ENCODE peak calls at places on chromosomes 7 and 10, in four cellular contexts. L, O, R and C are unnamed samples.

GRCh38 chr10:129962558-129963075 is 1.5 kb downstream of the EBF3 start:
- DNase-seq in L (no peak), R (no peak), O (no peak), C (no peak)

GRCh38 chr7:139626817-139627216 is 103.3 kb downstream of the CLEC2L start:
- DNase-seq in R (no peak), O (no peak), L (no peak), C (peak; percentile 58)

GRCh38 chr10:111034598-111035310 is 42.1 kb upstream of the ADRA2A start:
- DNase-seq in L (no peak), R (no peak), O (no peak), C (no peak)

GRCh38 chr10:65618125-65618524 is 1307.7 kb upstream of the LRRTM3 start:
- DNase-seq in O (no peak), L (no peak), R (no peak), C (no peak)

GRCh38 chr7:76260171-76260703 is 42.2 kb upstream of the HSPB1 start:
- DNase-seq in L (no peak), R (no peak), O (peak; percentile 86), C (no peak)

GRCh38 chr7:102211590-102212550 is 74.8 kb upstream of the SH2B2 start:
- DNase-seq in R (no peak), O (no peak), L (no peak), C (no peak)

GRCh38 chr10:132637477-132638129 is 100.0 kb downstream of the INPP5A start:
- DNase-seq in O (peak; percentile 70), R (peak; percentile 16), L (no peak), C (no peak)

GRCh38 chr10:29039659-29040309 is 249.1 kb upstream of the LYZL1 start:
- DNase-seq in O (peak; percentile 23), L (no peak), R (no peak), C (no peak)

GRCh38 chr7:129989466-129989865 is 36.7 kb upstream of the UBE2H start:
- DNase-seq in L (no peak), R (no peak), O (peak; percentile 13), C (no peak)

GRCh38 chr10:112360308-112361270 is 13.3 kb upstream of the ACSL5 start:
- DNase-seq in L (no peak), R (peak; percentile 73), O (no peak), C (no peak)

GRCh38 chr7:137874390-137874789 is 27.6 kb upstream of the DGKI start:
- DNase-seq in L (no peak), O (no peak), R (no peak), C (no peak)

GRCh38 chr10:124590216-124591122 is 128.8 kb downstream of the LHPP start:
- DNase-seq in R (no peak), L (no peak), O (no peak), C (no peak)

GRCh38 chr7:96116173-96116572 is 205.7 kb downstream of the SLC25A13 start:
- DNase-seq in L (no peak), R (no peak), O (no peak), C (no peak)

GRCh38 chr7:51304729-51305128 is 11.9 kb downstream of the COBL start:
- DNase-seq in O (no peak), L (no peak), R (no peak), C (no peak)

GRCh38 chr7:78039791-78040776 is 241.5 kb downstream of the PHTF2 start:
- DNase-seq in L (no peak), R (peak; percentile 10), O (peak; percentile 48), C (no peak)

GRCh38 chr7:155787171-155787851 is 25.0 kb downstream of the SHH start:
- DNase-seq in R (no peak), L (no peak), O (no peak), C (no peak)

GRCh38 chr10:78513330-78513729 is 479.7 kb downstream of the RPS24 start:
- DNase-seq in O (no peak), R (no peak), L (no peak), C (no peak)

GRCh38 chr10:99345350-99345749 is 16.2 kb downstream of the CNNM1 start:
- DNase-seq in L (no peak), R (no peak), O (no peak), C (no peak)

GRCh38 chr7:143384148-143384547 is 3.0 kb downstream of the ZYX start:
- DNase-seq in R (no peak), O (no peak), L (no peak), C (no peak)

GRCh38 chr10:119652361-119652760 is 1.2 kb downstream of the BAG3 start:
- DNase-seq in O (peak; percentile 81), R (no peak), L (no peak), C (no peak)

GRCh38 chr7:134992626-134993179 is 6.4 kb downstream of the AGBL3 start:
- DNase-seq in O (no peak), L (no peak), R (no peak), C (no peak)

GRCh38 chr10:91932737-91933136 is 9.2 kb downstream of the BTAF1 start:
- DNase-seq in L (no peak), O (no peak), R (no peak), C (no peak)

GRCh38 chr7:1586126-1586826 is 16.4 kb upstream of the PSMG3 start:
- DNase-seq in R (no peak), L (no peak), O (no peak), C (no peak)

GRCh38 chr10:103765168-103765567 is 90.2 kb downstream of the SH3PXD2A start:
- DNase-seq in O (no peak), L (no peak), R (no peak), C (no peak)

GRCh38 chr7:99326408-99326782 is 697 bp downstream of the ARPC1A start:
- DNase-seq in O (no peak), R (no peak), L (no peak), C (no peak)

GRCh38 chr7:925601-926000 is 28.9 kb downstream of the ADAP1 start:
- DNase-seq in O (no peak), R (peak; percentile 21), L (no peak), C (no peak)

GRCh38 chr10:133199992-133200611 is 29.9 kb upstream of the UTF1 start:
- DNase-seq in R (no peak), L (no peak), O (no peak), C (no peak)

GRCh38 chr10:23354630-23355343 is 10.2 kb upstream of the C10orf67 start:
- DNase-seq in O (no peak), R (no peak), L (no peak), C (no peak)

GRCh38 chr7:47390914-47391313 is 191.0 kb downstream of the TNS3 start:
- DNase-seq in O (no peak), L (no peak), R (no peak), C (no peak)

GRCh38 chr10:33237736-33238624 is 96.5 kb downstream of the NRP1 start:
- DNase-seq in O (no peak), R (no peak), L (no peak), C (no peak)

GRCh38 chr10:28996947-28997551 is 291.8 kb upstream of the LYZL1 start:
- DNase-seq in O (no peak), R (no peak), L (no peak), C (no peak)

GRCh38 chr10:50409965-50410811 is 158.9 kb upstream of the ASAH2 start:
- DNase-seq in L (no peak), O (no peak), R (no peak), C (no peak)

GRCh38 chr7:150896562-150897209 is 44.4 kb downstream of the AOC1 start:
- DNase-seq in O (no peak), R (no peak), L (no peak), C (no peak)